ENCODE peak calls at places on chromosomes 1 and 21, in nine cellular contexts. D, P, H, G, Q, O, X, S and F are unnamed samples.

GRCh38 chr1:38071530-38072266 is 25.1 kb upstream of the POU3F1 start:
- DNase-seq in O (no peak), S (no peak), D (no peak), P (no peak), H (no peak), Q (no peak), X (no peak), G (peak), F (no peak)

GRCh38 chr1:219806642-219807041 is 121.7 kb downstream of the SLC30A10 start:
- DNase-seq in H (no peak), O (no peak), Q (no peak), P (no peak), D (no peak), S (no peak), G (no peak), X (no peak), F (no peak)

GRCh38 chr1:203597386-203598040 is 29.1 kb upstream of the ATP2B4 start:
- DNase-seq in Q (no peak), S (no peak), X (no peak), H (peak), G (no peak), D (no peak), O (no peak), P (no peak), F (no peak)

GRCh38 chr1:76074321-76075187 is at the start of gene ST6GALNAC3:
- DNase-seq in P (peak), S (peak), O (peak), G (peak), X (peak), Q (peak), H (peak), D (peak), F (peak)

GRCh38 chr1:55943721-55944435 is 635.5 kb downstream of the PLPP3 start:
- DNase-seq in O (no peak), P (no peak), X (no peak), Q (no peak), S (no peak), H (no peak), G (no peak), D (no peak), F (no peak)

GRCh38 chr1:83882906-83883305 is 116.0 kb downstream of the TTLL7 start:
- DNase-seq in D (no peak), S (no peak), O (no peak), H (peak), P (no peak), Q (no peak), X (no peak), G (peak), F (no peak)

GRCh38 chr1:89855413-89856123 is 34.7 kb downstream of the LRRC8D start:
- DNase-seq in X (no peak), P (no peak), Q (no peak), G (no peak), O (no peak), H (no peak), D (no peak), S (no peak), F (no peak)

GRCh38 chr21:43881283-43881682 is 16.3 kb downstream of the AGPAT3 start:
- DNase-seq in D (peak), G (no peak), P (no peak), O (no peak), X (no peak), H (no peak), S (no peak), Q (no peak), F (no peak)

GRCh38 chr1:62335656-62336055 is 16.4 kb upstream of the KANK4 start:
- DNase-seq in P (no peak), O (no peak), D (no peak), H (no peak), S (no peak), Q (no peak), G (no peak), X (no peak), F (no peak)

GRCh38 chr1:186435336-186435735 is 25.6 kb downstream of the PDC start:
- DNase-seq in H (no peak), P (no peak), O (no peak), X (no peak), S (no peak), G (no peak), D (no peak), Q (no peak), F (no peak)

GRCh38 chr1:38804062-38804886 is 55.3 kb downstream of the RRAGC start:
- DNase-seq in X (no peak), G (peak), D (no peak), O (no peak), S (peak), H (no peak), Q (no peak), P (no peak), F (no peak)

GRCh38 chr1:246034630-246035029 is 472.4 kb downstream of the SMYD3 start:
- DNase-seq in Q (no peak), P (no peak), X (no peak), G (no peak), H (no peak), D (no peak), O (no peak), S (no peak), F (no peak)

GRCh38 chr1:145977016-145977415 is 12.5 kb downstream of the POLR3GL start:
- DNase-seq in P (no peak), H (no peak), G (no peak), X (no peak), D (no peak), Q (no peak), O (no peak), S (no peak), F (no peak)

GRCh38 chr1:38858833-38859560 is 575 bp downstream of the RRAGC start:
- DNase-seq in X (peak), Q (peak), G (peak), H (peak), P (no peak), S (no peak), O (peak), D (peak), F (peak)

GRCh38 chr1:60637651-60638050 is 444.7 kb upstream of the NFIA start:
- DNase-seq in Q (no peak), D (no peak), P (no peak), G (no peak), X (no peak), S (no peak), O (no peak), H (no peak), F (no peak)